ENCODE peak calls at places on chromosome 22, in eight cellular contexts. Q is SK-N-SH, E is T follicular helper cell, U is CD14-positive monocyte, O is germinal center, V is NCI-H524, T is Right ventricle myocardium superior, Z is RCC 7860. W is an unnamed sample.
A peak's percentile ranks its signal among the peaks of the same experiment; 100 is the strongest.

GRCh38 chr22:28791841-28792490 is 8.4 kb downstream of the XBP1 start:
- DNase-seq in Q (no peak), E (no peak), U (no peak), O (peak; percentile 63), V (no peak), T (no peak), Z (no peak), W (peak; percentile 80)

GRCh38 chr22:41935015-41935908 is 8.7 kb upstream of the TNFRSF13C start:
- DNase-seq in Q (no peak), E (no peak), U (no peak), O (no peak), V (no peak), T (peak; percentile 69), Z (no peak), W (no peak)

GRCh38 chr22:25352294-25352680 is 132.8 kb downstream of the CRYBB2 start:
- DNase-seq in Q (no peak), E (no peak), U (no peak), O (no peak), V (no peak), T (no peak), Z (no peak), W (no peak)

GRCh38 chr22:27748355-27749168 is 53.0 kb downstream of the MN1 start:
- DNase-seq in Q (no peak), E (no peak), U (no peak), O (no peak), V (no peak), T (no peak), Z (no peak), W (no peak)

GRCh38 chr22:46045459-46046298 is 68.7 kb upstream of the WNT7B start:
- DNase-seq in Q (no peak), E (no peak), U (no peak), O (no peak), V (no peak), T (peak; percentile 61), Z (no peak), W (no peak)

GRCh38 chr22:23763579-23764331 is 965 bp downstream of the C22orf15 start:
- DNase-seq in Q (peak; percentile 25), E (peak; percentile 31), U (no peak), O (peak; percentile 61), V (no peak), T (peak; percentile 72), Z (no peak), W (no peak)

GRCh38 chr22:50563410-50564160 is 866 bp upstream of the SYCE3 start:
- DNase-seq in Q (peak; percentile 37), E (no peak), U (no peak), O (no peak), V (no peak), T (peak; percentile 55), Z (no peak), W (no peak)

GRCh38 chr22:46122511-46122971 is 27.8 kb upstream of the PPARA start:
- DNase-seq in Q (peak; percentile 95), E (peak; percentile 56), U (peak; percentile 67), O (peak; percentile 81), V (no peak), T (peak; percentile 88), Z (peak; percentile 39), W (no peak)

GRCh38 chr22:38352436-38352835 is 35.2 kb upstream of the CSNK1E start:
- DNase-seq in Q (no peak), E (no peak), U (no peak), O (no peak), V (no peak), T (no peak), Z (no peak), W (no peak)

GRCh38 chr22:32717337-32718240 is 83.9 kb upstream of the TIMP3 start:
- DNase-seq in Q (no peak), E (no peak), U (no peak), O (no peak), V (no peak), T (no peak), Z (no peak), W (no peak)

GRCh38 chr22:36902143-36902911 is 11.1 kb upstream of the CSF2RB start:
- DNase-seq in Q (no peak), E (no peak), U (no peak), O (no peak), V (no peak), T (peak; percentile 44), Z (no peak), W (no peak)

GRCh38 chr22:39443416-39443815 is 13.4 kb upstream of the MGAT3 start:
- DNase-seq in Q (no peak), E (no peak), U (no peak), O (no peak), V (no peak), T (no peak), Z (no peak), W (no peak)

GRCh38 chr22:47002692-47003091 is 240.2 kb downstream of the TBC1D22A start:
- DNase-seq in Q (no peak), E (no peak), U (no peak), O (no peak), V (no peak), T (no peak), Z (no peak), W (no peak)

GRCh38 chr22:44894782-44895181 is 115.0 kb downstream of the PHF21B start:
- DNase-seq in Q (no peak), E (no peak), U (no peak), O (no peak), V (no peak), T (no peak), Z (no peak), W (no peak)

GRCh38 chr22:30196867-30197336 is 49.7 kb downstream of the LIF start:
- DNase-seq in Q (no peak), E (no peak), U (no peak), O (no peak), V (no peak), T (no peak), Z (no peak), W (no peak)

GRCh38 chr22:47337161-47337621 is 574.7 kb downstream of the TBC1D22A start:
- DNase-seq in Q (no peak), E (no peak), U (no peak), O (no peak), V (peak; percentile 88), T (no peak), Z (peak; percentile 83), W (no peak)